ENCODE peak calls at places on chromosomes 13 and 19, in ten cellular contexts. T is fibroblast of the aortic adventitia; N is ELR; Z is hippocampal formation; K is activated gamma-delta T cell treated with anti-CD3 and anti-CD28 coated beads, Interleukin-2, amount 50 U/mL, for 16 hours; P is KG1; F is activated T-cell treated with anti-CD3 and anti-CD28 coated beads for 1 hour; A is T follicular helper cell; J is stimulated activated CD8-positive, alpha-beta memory T cell treated with anti-CD3 and anti-CD28 coated beads, Interleukin-2, amount 100 ng/mL, for 48 hours; D is erythroblast. W is an unnamed sample.

GRCh38 chr19:41551212-41551610 is 24.8 kb upstream of the CEACAM21 start:
- DNase-seq in T (no peak), N (no peak), Z (no peak), K (no peak), P (no peak), F (no peak), A (no peak), J (no peak), D (no peak), W (no peak)

GRCh38 chr13:46844431-46844830 is 47.5 kb upstream of the ESD start:
- DNase-seq in T (no peak), N (peak), Z (no peak), K (no peak), P (no peak), F (no peak), A (no peak), J (no peak), D (no peak), W (no peak)

GRCh38 chr19:38143847-38144246 is 80.2 kb downstream of the DPF1 start:
- DNase-seq in T (no peak), N (no peak), Z (no peak), K (no peak), P (no peak), F (no peak), A (no peak), J (no peak), D (no peak), W (no peak)

GRCh38 chr13:79018166-79018565 is 359.2 kb upstream of the OBI1 start:
- DNase-seq in T (no peak), N (no peak), Z (no peak), K (no peak), P (no peak), F (no peak), A (no peak), J (no peak), D (no peak), W (no peak)

GRCh38 chr19:53772943-53773342 is 51.2 kb downstream of the NLRP12 start:
- DNase-seq in T (peak), N (peak), Z (peak), K (peak), P (peak), F (peak), A (peak), J (no peak), D (peak), W (no peak)

GRCh38 chr13:80787604-80788003 is 446.7 kb upstream of the SPRY2 start:
- DNase-seq in T (no peak), N (peak), Z (no peak), K (no peak), P (no peak), F (no peak), A (no peak), J (no peak), D (no peak), W (no peak)

GRCh38 chr13:112671359-112671758 is 18.5 kb upstream of the ATP11A start:
- DNase-seq in T (no peak), N (no peak), Z (no peak), K (no peak), P (no peak), F (no peak), A (no peak), J (no peak), D (no peak), W (no peak)

GRCh38 chr13:93758575-93758974 is 532.0 kb downstream of the GPC6 start:
- DNase-seq in T (peak), N (peak), Z (no peak), K (no peak), P (no peak), F (no peak), A (no peak), J (no peak), D (no peak), W (no peak)

GRCh38 chr13:81138353-81138995 is 797.5 kb upstream of the SPRY2 start:
- DNase-seq in T (no peak), N (no peak), Z (no peak), K (no peak), P (no peak), F (no peak), A (no peak), J (no peak), D (no peak), W (no peak)

GRCh38 chr19:9205506-9206113 is 13.8 kb downstream of the OR7D4 start:
- DNase-seq in T (peak), N (peak), Z (peak), K (peak), P (peak), F (peak), A (peak), J (peak), D (peak), W (peak)

GRCh38 chr13:109869312-109870237 is 83.2 kb upstream of the IRS2 start:
- DNase-seq in T (peak), N (peak), Z (no peak), K (peak), P (no peak), F (no peak), A (no peak), J (peak), D (no peak), W (no peak)

GRCh38 chr13:79660361-79660760 is 179.4 kb downstream of the NDFIP2 start:
- DNase-seq in T (no peak), N (no peak), Z (no peak), K (no peak), P (no peak), F (no peak), A (no peak), J (no peak), D (no peak), W (no peak)

GRCh38 chr13:67416047-67416925 is 186.2 kb upstream of the PCDH9 start:
- DNase-seq in T (peak), N (peak), Z (no peak), K (no peak), P (no peak), F (no peak), A (no peak), J (no peak), D (peak), W (no peak)

GRCh38 chr19:38733493-38734175 is 10.6 kb downstream of the CAPN12 start:
- DNase-seq in T (no peak), N (peak), Z (no peak), K (no peak), P (peak), F (no peak), A (no peak), J (no peak), D (no peak), W (no peak)

GRCh38 chr13:85266771-85267170 is 532.4 kb downstream of the SLITRK6 start:
- DNase-seq in T (no peak), N (no peak), Z (no peak), K (no peak), P (no peak), F (no peak), A (no peak), J (no peak), D (no peak), W (no peak)

GRCh38 chr13:29849731-29850212 is 645 bp downstream of the UBL3 start:
- DNase-seq in T (peak), N (peak), Z (peak), K (peak), P (no peak), F (peak), A (peak), J (peak), D (peak), W (peak)

GRCh38 chr13:111952814-111953213 is 114.1 kb upstream of the SOX1 start:
- DNase-seq in T (no peak), N (no peak), Z (no peak), K (no peak), P (no peak), F (no peak), A (no peak), J (no peak), D (no peak), W (no peak)

GRCh38 chr19:10603873-10604459 is 16.9 kb upstream of the AP1M2 start:
- DNase-seq in T (peak), N (no peak), Z (peak), K (peak), P (peak), F (peak), A (no peak), J (no peak), D (peak), W (peak)

GRCh38 chr19:19452241-19453128 is 47.0 kb downstream of the GATAD2A start:
- DNase-seq in T (no peak), N (no peak), Z (no peak), K (no peak), P (no peak), F (no peak), A (no peak), J (no peak), D (no peak), W (no peak)

GRCh38 chr13:65605386-65605785 is 1624.8 kb downstream of the PCDH9 start:
- DNase-seq in T (peak), N (no peak), Z (peak), K (no peak), P (no peak), F (no peak), A (no peak), J (no peak), D (no peak), W (no peak)

GRCh38 chr19:48292798-48293197 is 22.9 kb downstream of the ZNF114 start:
- DNase-seq in T (peak), N (peak), Z (no peak), K (no peak), P (no peak), F (no peak), A (no peak), J (no peak), D (no peak), W (no peak)

GRCh38 chr13:60837806-60838205 is 440.8 kb downstream of the TDRD3 start:
- DNase-seq in T (peak), N (no peak), Z (no peak), K (no peak), P (no peak), F (no peak), A (no peak), J (no peak), D (no peak), W (no peak)

GRCh38 chr19:50060107-50060506 is 34.3 kb downstream of the ZNF473 start:
- DNase-seq in T (no peak), N (no peak), Z (no peak), K (no peak), P (no peak), F (no peak), A (no peak), J (no peak), D (no peak), W (no peak)

GRCh38 chr19:54903303-54903702 is 2.6 kb upstream of the NCR1 start:
- DNase-seq in T (no peak), N (no peak), Z (no peak), K (no peak), P (no peak), F (no peak), A (no peak), J (no peak), D (no peak), W (no peak)

W was measured in effector memory CD4-positive, alpha-beta T cell.